ENCODE peak calls at places on chromosomes 1 and 21, in four cellular contexts. Q is ureter, T is RWPE1, J is body of pancreas. R is an unnamed sample.

GRCh38 chr21:31254131-31254530 is 89.9 kb downstream of the TIAM1 start:
- DNase-seq in Q (no peak), T (no peak), J (no peak), R (no peak)

GRCh38 chr1:41851589-41851988 is 67.1 kb downstream of the HIVEP3 start:
- DNase-seq in T (peak), Q (peak), J (no peak), R (peak)

GRCh38 chr1:229263254-229263653 is 7.7 kb upstream of the RAB4A start:
- DNase-seq in J (no peak), T (no peak), Q (no peak), R (no peak)

GRCh38 chr1:51242546-51242945 is 6.5 kb downstream of the RNF11 start:
- DNase-seq in J (no peak), T (no peak), Q (no peak), R (no peak)

GRCh38 chr1:245961137-245961540 is 545.9 kb downstream of the SMYD3 start:
- DNase-seq in T (no peak), Q (no peak), J (no peak), R (peak)

GRCh38 chr1:67583462-67583950 is 101.5 kb upstream of the GADD45A start:
- DNase-seq in T (no peak), J (no peak), Q (no peak), R (no peak)

GRCh38 chr1:1777950-1778826 is at the start of gene NADK:
- DNase-seq in J (peak), Q (no peak), T (peak), R (peak)

GRCh38 chr21:41316641-41317392 is at the start of gene FAM3B:
- DNase-seq in T (no peak), Q (no peak), J (peak), R (no peak)

GRCh38 chr1:201385299-201385891 is 7.9 kb upstream of the TNNT2 start:
- DNase-seq in Q (peak), T (peak), J (peak), R (peak)

GRCh38 chr1:100941580-100942216 is 45.8 kb downstream of the SLC30A7 start:
- DNase-seq in J (no peak), T (no peak), Q (no peak), R (no peak)

GRCh38 chr21:31470896-31471694 is 127.0 kb upstream of the TIAM1 start:
- DNase-seq in J (no peak), T (no peak), Q (no peak), R (no peak)

GRCh38 chr1:43036932-43037331 is 78.3 kb upstream of the SLC2A1 start:
- DNase-seq in T (no peak), J (no peak), Q (no peak), R (no peak)

GRCh38 chr1:201119826-201120225 is 7.2 kb downstream of the ASCL5 start:
- DNase-seq in Q (no peak), J (no peak), T (no peak), R (peak)

GRCh38 chr1:206696812-206697585 is 12.3 kb downstream of the MAPKAPK2 start:
- DNase-seq in J (no peak), Q (no peak), T (no peak), R (no peak)

GRCh38 chr1:87530042-87530441 is 201.4 kb downstream of the LMO4 start:
- DNase-seq in Q (no peak), T (no peak), J (no peak), R (no peak)

GRCh38 chr1:125065092-125065820 is 3880.5 kb downstream of the SRGAP2C start:
- DNase-seq in Q (no peak), T (no peak), J (no peak), R (no peak)